ENCODE peak calls at places on chromosomes 1 and 21, in seven cellular contexts. L, Z, H, J, T, Q and D are unnamed samples.

GRCh38 chr1:59020151-59020997 is 236.5 kb upstream of the JUN start:
- DNase-seq in Z (no peak), T (no peak), Q (peak), L (no peak), J (peak), H (no peak), D (no peak)

GRCh38 chr1:21673277-21673780 is 4.2 kb upstream of the RAP1GAP start:
- DNase-seq in Q (peak), T (no peak), J (peak), L (peak), H (peak), Z (no peak), D (no peak)

GRCh38 chr1:167723707-167724323 is 2.0 kb downstream of the MPZL1 start:
- DNase-seq in H (no peak), Z (no peak), T (no peak), J (no peak), Q (no peak), L (no peak), D (peak)

GRCh38 chr21:33367309-33367973 is 35.8 kb upstream of the IFNGR2 start:
- DNase-seq in J (no peak), L (no peak), H (no peak), Z (peak), T (no peak), Q (no peak), D (no peak)

GRCh38 chr1:68227598-68227997 is 4.7 kb downstream of the WLS start:
- DNase-seq in H (no peak), Z (no peak), L (no peak), J (no peak), T (no peak), Q (no peak), D (no peak)

GRCh38 chr21:45592626-45593134 is 50.4 kb upstream of the SLC19A1 start:
- DNase-seq in Q (no peak), Z (no peak), L (no peak), J (no peak), H (no peak), T (no peak), D (no peak)

GRCh38 chr1:84742653-84743052 is 52.4 kb upstream of the SSX2IP start:
- DNase-seq in J (no peak), Q (no peak), Z (no peak), T (no peak), L (no peak), H (no peak), D (no peak)

GRCh38 chr1:151210830-151211229 is 12.5 kb downstream of the PIP5K1A start:
- DNase-seq in J (no peak), Q (no peak), T (no peak), L (no peak), Z (no peak), H (no peak), D (no peak)

GRCh38 chr1:6991271-6991670 is 206.0 kb downstream of the CAMTA1 start:
- DNase-seq in J (peak), H (no peak), L (no peak), Q (no peak), Z (no peak), T (no peak), D (no peak)

GRCh38 chr1:212858461-212859265 is 588 bp downstream of the FLVCR1 start:
- DNase-seq in J (peak), H (no peak), Z (peak), Q (no peak), L (no peak), T (peak), D (peak)